ENCODE peak calls at places on chromosomes 6 and 20, in eight cellular contexts. N, K, Y, B, Z, P, Q and M are unnamed samples.

GRCh38 chr6:46781478-46782378 is 11.5 kb upstream of the MEP1A start:
- DNase-seq in N (peak; percentile 62), K (no peak), Y (no peak), B (peak; percentile 84), Z (no peak), P (peak; percentile 83), Q (peak; percentile 36), M (peak; percentile 79)

GRCh38 chr20:34268145-34268544 is 26.9 kb downstream of the ASIP start:
- DNase-seq in N (no peak), K (no peak), Y (no peak), B (no peak), Z (peak; percentile 18), P (no peak), Q (no peak), M (no peak)

GRCh38 chr6:137870744-137871247 is 3.7 kb downstream of the TNFAIP3 start:
- DNase-seq in N (peak; percentile 48), K (no peak), Y (peak; percentile 32), B (no peak), Z (no peak), P (peak; percentile 26), Q (no peak), M (peak; percentile 65)

GRCh38 chr20:25360631-25361286 is 29.9 kb downstream of the ABHD12 start:
- DNase-seq in N (peak; percentile 73), K (no peak), Y (no peak), B (no peak), Z (no peak), P (no peak), Q (no peak), M (no peak)

GRCh38 chr6:112690497-112691202 is 343.5 kb downstream of the RFPL4B start:
- DNase-seq in N (peak; percentile 79), K (no peak), Y (no peak), B (no peak), Z (no peak), P (no peak), Q (no peak), M (no peak)

GRCh38 chr6:96520039-96520850 is 1.4 kb upstream of the UFL1 start:
- DNase-seq in N (peak; percentile 25), K (no peak), Y (no peak), B (no peak), Z (no peak), P (no peak), Q (no peak), M (no peak)

GRCh38 chr6:20340459-20340858 is 61.2 kb upstream of the E2F3 start:
- DNase-seq in N (no peak), K (no peak), Y (no peak), B (no peak), Z (no peak), P (no peak), Q (no peak), M (no peak)

GRCh38 chr20:54820392-54820791 is 345.0 kb downstream of the DOK5 start:
- DNase-seq in N (no peak), K (no peak), Y (no peak), B (no peak), Z (no peak), P (no peak), Q (no peak), M (no peak)

GRCh38 chr6:125099211-125100017 is 54.2 kb upstream of the TPD52L1 start:
- DNase-seq in N (peak; percentile 70), K (peak; percentile 78), Y (peak; percentile 6), B (peak; percentile 69), Z (peak; percentile 87), P (peak; percentile 90), Q (peak; percentile 86), M (peak; percentile 72)

GRCh38 chr20:3059489-3059888 is 11.9 kb upstream of the OXT start:
- DNase-seq in N (no peak), K (no peak), Y (no peak), B (no peak), Z (no peak), P (no peak), Q (no peak), M (no peak)

GRCh38 chr6:137497722-137498463 is 3.7 kb upstream of the OLIG3 start:
- DNase-seq in N (no peak), K (no peak), Y (no peak), B (peak; percentile 35), Z (no peak), P (no peak), Q (no peak), M (peak; percentile 58)

DNA sequence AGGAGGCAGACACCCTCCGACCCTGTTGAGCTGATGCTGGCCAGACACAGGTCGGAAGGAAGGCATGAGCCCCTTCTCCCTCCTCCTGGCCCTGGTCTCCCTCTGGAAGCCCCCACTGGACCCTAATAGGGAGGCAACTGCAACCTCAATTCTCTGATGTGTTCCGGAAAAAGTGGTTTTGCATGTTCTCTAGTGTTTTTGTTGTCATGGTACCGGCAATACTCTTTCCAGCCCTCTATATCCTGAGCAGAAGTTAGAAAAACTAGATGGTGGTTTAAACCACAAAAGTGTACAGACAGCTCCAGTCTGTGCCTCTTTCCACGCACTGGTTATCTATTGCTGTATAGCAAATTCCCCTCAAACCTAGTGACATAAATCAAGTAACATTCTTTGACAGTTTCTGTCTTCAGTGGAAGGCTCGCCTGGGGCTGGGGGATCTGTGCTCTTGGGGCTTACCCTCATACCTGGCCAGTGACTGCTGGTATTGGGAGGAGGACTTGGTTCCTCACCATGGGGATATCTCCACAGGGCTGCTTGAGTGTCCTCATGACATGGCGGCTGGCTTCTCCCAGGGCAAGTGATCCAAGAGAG is 37.0 kb downstream of the SYTL3 start:
- DNase-seq in N (peak; percentile 13), K (no peak), Y (peak; percentile 57), B (no peak), Z (no peak), P (no peak), Q (no peak), M (no peak)
- H3K27ac ChIP-seq in N (no peak overlapping the region), K (no peak overlapping the region), Y (peak overlapping the region; percentile 76), B (no peak overlapping the region), Z (no peak overlapping the region), P (no peak overlapping the region), Q (no peak overlapping the region), M (no peak overlapping the region)

GRCh38 chr6:43636312-43636667 is 650 bp downstream of the MAD2L1BP start:
- DNase-seq in N (peak; percentile 21), K (no peak), Y (no peak), B (peak; percentile 16), Z (no peak), P (no peak), Q (no peak), M (no peak)

GRCh38 chr6:43635387-43636311 is at the start of gene MAD2L1BP:
- DNase-seq in N (peak; percentile 77), K (peak; percentile 88), Y (peak; percentile 83), B (peak; percentile 80), Z (peak; percentile 90), P (peak; percentile 96), Q (peak; percentile 87), M (peak; percentile 84)

GRCh38 chr6:43634702-43635303 is 837 bp upstream of the MAD2L1BP start:
- DNase-seq in N (no peak), K (no peak), Y (no peak), B (no peak), Z (no peak), P (peak; percentile 86), Q (no peak), M (no peak)

GRCh38 chr6:43644940-43645612 is at the start of gene RSPH9:
- DNase-seq in N (peak; percentile 85), K (peak; percentile 82), Y (peak; percentile 66), B (peak; percentile 88), Z (peak; percentile 83), P (no peak), Q (no peak), M (peak; percentile 97)

DNA sequence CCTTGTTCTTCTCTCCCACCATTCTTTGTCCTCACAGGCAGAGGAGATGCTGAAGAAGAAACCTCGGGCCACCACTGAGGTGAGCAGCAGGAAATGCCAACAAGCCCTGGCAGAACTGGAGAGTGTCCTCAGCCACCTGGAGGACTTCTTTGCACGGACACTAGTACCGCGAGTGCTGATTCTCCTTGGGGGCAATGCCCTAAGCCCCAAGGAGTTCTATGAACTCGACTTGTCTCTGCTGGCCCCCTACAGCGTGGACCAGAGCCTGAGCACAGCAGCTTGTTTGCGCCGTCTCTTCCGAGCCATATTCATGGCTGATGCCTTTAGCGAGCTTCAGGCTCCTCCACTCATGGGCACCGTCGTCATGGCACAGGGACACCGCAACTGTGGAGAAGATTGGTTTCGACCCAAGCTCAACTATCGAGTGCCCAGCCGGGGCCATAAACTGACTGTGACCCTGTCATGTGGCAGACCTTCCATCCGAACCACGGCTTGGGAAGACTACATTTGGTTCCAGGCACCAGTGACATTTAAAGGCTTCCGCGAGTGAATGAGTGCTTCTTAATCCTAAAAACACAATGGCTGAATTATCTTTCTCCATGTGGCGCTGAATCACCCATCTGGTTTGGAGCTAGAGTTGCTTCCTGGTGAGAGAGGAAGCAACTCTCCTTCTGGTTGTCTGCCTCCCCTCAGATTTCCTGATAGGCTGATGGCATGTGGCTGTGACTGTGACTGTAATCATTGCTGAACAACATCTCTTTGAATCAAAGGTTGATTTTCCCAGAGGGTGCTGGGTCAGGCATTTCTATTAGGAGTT is 4.6 kb downstream of the MAD2L1BP start:
- DNase-seq in N (no peak), K (no peak), Y (no peak), B (no peak), Z (no peak), P (no peak), Q (peak; percentile 68), M (no peak)
- H3K27ac ChIP-seq in N (no peak overlapping the region), K (no peak overlapping the region), Y (no peak overlapping the region), B (no peak overlapping the region), Z (no peak overlapping the region), P (no peak overlapping the region), Q (peak overlapping the region; percentile 77), M (no peak overlapping the region)

DNA sequence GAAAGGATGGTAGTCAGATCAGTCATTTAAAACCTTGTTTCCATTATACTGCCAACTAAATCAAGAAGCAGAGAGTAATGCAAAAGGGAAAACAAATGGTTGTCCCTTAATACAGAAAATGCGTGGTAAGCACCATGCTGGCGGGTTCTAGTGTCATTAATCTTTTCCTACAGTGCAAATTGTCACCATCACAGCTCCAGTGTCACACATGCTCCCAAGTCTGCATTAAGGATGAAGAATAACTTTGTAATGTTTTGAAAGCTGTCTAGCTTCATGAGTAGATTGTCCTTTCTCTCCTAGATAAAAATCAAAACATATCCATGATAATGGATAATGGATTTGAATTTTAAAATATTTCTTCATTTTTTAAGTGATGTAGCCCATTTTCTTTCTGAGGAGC is 735.6 kb downstream of the EPHA7 start:
- DNase-seq in N (no peak), K (no peak), Y (no peak), B (no peak), Z (no peak), P (no peak), Q (no peak), M (no peak)
- H3K27ac ChIP-seq in N (no peak overlapping the region), K (no peak overlapping the region), Y (no peak overlapping the region), B (no peak overlapping the region), Z (no peak overlapping the region), P (no peak overlapping the region), Q (no peak overlapping the region), M (no peak overlapping the region)

DNA sequence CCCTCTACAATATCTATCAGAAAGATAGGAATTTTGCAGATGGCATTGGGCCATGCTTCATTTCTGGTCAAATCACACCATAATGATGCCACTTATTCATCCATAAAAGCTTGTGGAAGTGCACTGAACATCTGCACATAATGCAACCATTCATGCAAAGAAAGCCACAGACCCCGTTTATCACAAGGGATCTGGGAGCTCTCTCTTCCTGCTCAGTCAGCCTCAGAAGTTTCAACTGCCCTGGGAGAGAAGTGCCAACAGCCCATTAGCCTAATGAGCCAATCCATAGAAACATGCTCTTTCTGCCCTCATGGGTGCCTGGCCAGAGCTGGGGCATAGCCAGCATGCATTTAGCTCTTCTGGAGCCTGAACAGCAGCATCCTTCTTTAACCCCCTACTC is 85.8 kb downstream of the SLC35F1 start:
- DNase-seq in N (no peak), K (no peak), Y (no peak), B (no peak), Z (no peak), P (no peak), Q (no peak), M (no peak)
- H3K27ac ChIP-seq in N (no peak overlapping the region), K (no peak overlapping the region), Y (no peak overlapping the region), B (no peak overlapping the region), Z (no peak overlapping the region), P (no peak overlapping the region), Q (no peak overlapping the region), M (no peak overlapping the region)